ENCODE peak calls at places on chromosomes 2 and 18, in ten cellular contexts. N, Y, W, L, U, D, J, B, K and T are unnamed samples.

GRCh38 chr2:38406597-38407110 is 29.6 kb upstream of the ATL2 start:
- ATAC-seq in N (peak; percentile 14), Y (peak; percentile 76), W (peak; percentile 45), L (no peak), U (no peak), D (no peak), J (no peak), B (no peak), K (no peak), T (no peak)

GRCh38 chr18:62596145-62597005 is 73.5 kb downstream of the ZCCHC2 start:
- ATAC-seq in N (peak; percentile 62), Y (peak; percentile 57), W (peak; percentile 75), L (peak; percentile 31), U (no peak), D (peak; percentile 66), J (no peak), B (no peak), K (peak; percentile 61), T (no peak)

GRCh38 chr2:168480356-168480755 is 24.3 kb downstream of the CERS6 start:
- ATAC-seq in N (no peak), Y (no peak), W (no peak), L (no peak), U (no peak), D (peak; percentile 83), J (no peak), B (no peak), K (peak; percentile 94), T (no peak)

GRCh38 chr2:101991731-101992145 is at the start of gene IL1R2:
- ATAC-seq in N (no peak), Y (peak; percentile 81), W (peak; percentile 78), L (no peak), U (peak; percentile 63), D (peak; percentile 28), J (peak; percentile 69), B (no peak), K (peak; percentile 85), T (peak; percentile 51)

GRCh38 chr2:8659735-8660492 is 21.9 kb upstream of the ID2 start:
- ATAC-seq in N (peak; percentile 81), Y (no peak), W (no peak), L (no peak), U (no peak), D (no peak), J (no peak), B (no peak), K (no peak), T (no peak)

GRCh38 chr2:54983345-54984235 is 66.7 kb downstream of the RTN4 start:
- ATAC-seq in N (peak; percentile 28), Y (no peak), W (no peak), L (no peak), U (peak; percentile 48), D (peak; percentile 56), J (no peak), B (no peak), K (no peak), T (no peak)

GRCh38 chr2:47309952-47310800 is 92.8 kb upstream of the MSH2 start:
- ATAC-seq in N (peak; percentile 44), Y (peak; percentile 66), W (peak; percentile 58), L (no peak), U (no peak), D (peak; percentile 66), J (peak; percentile 87), B (peak; percentile 53), K (peak; percentile 77), T (peak; percentile 95)

GRCh38 chr2:112880081-112880531 is 30.9 kb upstream of the IL37 start:
- ATAC-seq in N (no peak), Y (no peak), W (no peak), L (no peak), U (no peak), D (no peak), J (peak; percentile 25), B (no peak), K (no peak), T (no peak)

GRCh38 chr2:15889800-15890498 is 50.4 kb upstream of the MYCN start:
- ATAC-seq in N (peak; percentile 50), Y (peak; percentile 34), W (peak; percentile 20), L (no peak), U (no peak), D (no peak), J (no peak), B (no peak), K (peak; percentile 27), T (peak; percentile 22)

GRCh38 chr2:239348563-239349447 is 52.0 kb downstream of the HDAC4 start:
- ATAC-seq in N (peak; percentile 43), Y (no peak), W (no peak), L (peak; percentile 65), U (no peak), D (no peak), J (no peak), B (no peak), K (peak; percentile 93), T (no peak)

GRCh38 chr2:201909961-201910361 is 103.6 kb downstream of the CDK15 start:
- ATAC-seq in N (no peak), Y (no peak), W (peak; percentile 57), L (no peak), U (no peak), D (peak; percentile 49), J (peak; percentile 91), B (no peak), K (peak; percentile 17), T (no peak)

GRCh38 chr2:61057562-61057961 is 8.1 kb upstream of the SANBR start:
- ATAC-seq in N (no peak), Y (no peak), W (no peak), L (no peak), U (peak; percentile 40), D (peak; percentile 58), J (no peak), B (no peak), K (no peak), T (no peak)

GRCh38 chr2:64860936-64861335 is 128.3 kb upstream of the SLC1A4 start:
- ATAC-seq in N (no peak), Y (no peak), W (no peak), L (no peak), U (no peak), D (no peak), J (peak; percentile 6), B (no peak), K (no peak), T (no peak)

GRCh38 chr2:239121600-239122012 is 273.7 kb downstream of the TWIST2 start:
- ATAC-seq in N (peak; percentile 31), Y (peak; percentile 26), W (no peak), L (peak; percentile 65), U (no peak), D (no peak), J (no peak), B (no peak), K (no peak), T (no peak)

GRCh38 chr2:174573621-174574081 is 24.0 kb downstream of the WIPF1 start:
- ATAC-seq in N (peak; percentile 53), Y (peak; percentile 80), W (peak; percentile 73), L (no peak), U (peak; percentile 34), D (peak; percentile 27), J (no peak), B (peak; percentile 63), K (peak; percentile 11), T (no peak)

GRCh38 chr2:41182961-41183360 is 731.1 kb upstream of the SLC8A1 start:
- ATAC-seq in N (no peak), Y (no peak), W (no peak), L (no peak), U (no peak), D (no peak), J (no peak), B (no peak), K (no peak), T (no peak)

GRCh38 chr2:179193759-179194394 is 70.8 kb downstream of the SESTD1 start:
- ATAC-seq in N (peak; percentile 34), Y (no peak), W (no peak), L (no peak), U (no peak), D (no peak), J (no peak), B (no peak), K (no peak), T (no peak)

GRCh38 chr2:57278451-57278850 is 768.2 kb upstream of the VRK2 start:
- ATAC-seq in N (no peak), Y (no peak), W (no peak), L (no peak), U (no peak), D (no peak), J (no peak), B (no peak), K (no peak), T (no peak)

GRCh38 chr2:228040995-228041394 is 140.5 kb downstream of the SPHKAP start:
- ATAC-seq in N (no peak), Y (no peak), W (no peak), L (no peak), U (no peak), D (no peak), J (no peak), B (no peak), K (no peak), T (no peak)

GRCh38 chr2:102657770-102658169 is 38.4 kb downstream of the SLC9A2 start:
- ATAC-seq in N (no peak), Y (no peak), W (no peak), L (no peak), U (no peak), D (no peak), J (peak; percentile 88), B (no peak), K (no peak), T (peak; percentile 39)

GRCh38 chr2:86393521-86394490 is 47.4 kb upstream of the KDM3A start:
- ATAC-seq in N (peak; percentile 92), Y (peak; percentile 91), W (peak; percentile 61), L (no peak), U (peak; percentile 64), D (peak; percentile 27), J (peak; percentile 33), B (no peak), K (peak; percentile 97), T (no peak)

GRCh38 chr2:101120124-101120996 is 30.8 kb downstream of the TBC1D8 start:
- ATAC-seq in N (peak; percentile 89), Y (peak; percentile 93), W (peak; percentile 65), L (peak; percentile 80), U (peak; percentile 67), D (peak; percentile 58), J (peak; percentile 36), B (no peak), K (peak; percentile 92), T (peak; percentile 67)

GRCh38 chr2:208101716-208102631 is 22.4 kb downstream of the CRYGD start:
- ATAC-seq in N (no peak), Y (no peak), W (peak; percentile 52), L (no peak), U (peak; percentile 91), D (peak; percentile 87), J (no peak), B (no peak), K (no peak), T (no peak)

GRCh38 chr2:9310827-9311226 is 104.2 kb downstream of the ASAP2 start:
- ATAC-seq in N (no peak), Y (no peak), W (peak; percentile 41), L (no peak), U (no peak), D (peak; percentile 46), J (no peak), B (no peak), K (peak; percentile 18), T (no peak)

GRCh38 chr2:215749092-215749957 is 264.0 kb downstream of the MREG start:
- ATAC-seq in N (peak; percentile 80), Y (peak; percentile 92), W (peak; percentile 95), L (peak; percentile 75), U (no peak), D (peak; percentile 41), J (peak; percentile 83), B (no peak), K (peak; percentile 68), T (peak; percentile 13)

GRCh38 chr2:71694501-71695234 is 241.3 kb downstream of the DYSF start:
- ATAC-seq in N (no peak), Y (no peak), W (no peak), L (no peak), U (no peak), D (no peak), J (no peak), B (no peak), K (no peak), T (no peak)

GRCh38 chr2:42881732-42882131 is 89.3 kb upstream of the HAAO start:
- ATAC-seq in N (no peak), Y (no peak), W (no peak), L (no peak), U (no peak), D (no peak), J (no peak), B (no peak), K (peak; percentile 49), T (no peak)

GRCh38 chr2:165681841-165682240 is 112.2 kb downstream of the GALNT3 start:
- ATAC-seq in N (peak; percentile 98), Y (peak; percentile 66), W (no peak), L (peak; percentile 44), U (no peak), D (no peak), J (no peak), B (no peak), K (no peak), T (no peak)